ENCODE peak calls at places on chromosomes 2 and 18, in four cellular contexts. A, I, N and P are unnamed samples.

GRCh38 chr2:172596776-172597175 is 40.9 kb downstream of the PDK1 start:
- DNase-seq in N (no peak), I (no peak), A (no peak), P (no peak)

GRCh38 chr2:184765048-184765881 is 166.9 kb downstream of the ZNF804A start:
- DNase-seq in N (no peak), A (no peak), I (no peak), P (no peak)

GRCh38 chr2:9258953-9259399 is 52.4 kb downstream of the ASAP2 start:
- DNase-seq in I (no peak), N (no peak), A (no peak), P (no peak)

GRCh38 chr2:1744446-1745170 is at the start of gene PXDN:
- DNase-seq in I (no peak), N (peak), A (peak), P (no peak)

GRCh38 chr2:159195719-159196118 is 90.8 kb downstream of the WDSUB1 start:
- DNase-seq in A (no peak), I (no peak), N (no peak), P (no peak)

GRCh38 chr18:70490008-70490933 is 201.4 kb downstream of the SOCS6 start:
- DNase-seq in I (no peak), A (peak), N (no peak), P (peak)

GRCh38 chr2:85814802-85815550 is 61.2 kb downstream of the ATOH8 start:
- DNase-seq in A (no peak), N (no peak), I (no peak), P (no peak)

GRCh38 chr2:174210861-174211260 is 37.5 kb downstream of the OLA1 start:
- DNase-seq in A (no peak), I (no peak), N (no peak), P (no peak)

GRCh38 chr18:62881509-62882016 is 166.2 kb downstream of the PHLPP1 start:
- DNase-seq in N (no peak), I (no peak), A (peak), P (no peak)

GRCh38 chr2:191041418-191042161 is 27.6 kb upstream of the STAT1 start:
- DNase-seq in I (no peak), N (peak), A (peak), P (no peak)

GRCh38 chr2:127225186-127225960 is 5.3 kb upstream of the CYP27C1 start:
- DNase-seq in I (no peak), N (no peak), A (no peak), P (no peak)

GRCh38 chr18:59029663-59030421 is 109.8 kb upstream of the SEC11C start:
- DNase-seq in N (no peak), A (no peak), I (no peak), P (no peak)

GRCh38 chr2:2149379-2149778 is 181.7 kb downstream of the MYT1L start:
- DNase-seq in A (no peak), N (no peak), I (no peak), P (no peak)

GRCh38 chr2:121075641-121076500 is 209.1 kb downstream of the TFCP2L1 start:
- DNase-seq in N (peak), I (no peak), A (no peak), P (no peak)

GRCh38 chr18:8962906-8963635 is 139.4 kb upstream of the NDUFV2 start:
- DNase-seq in I (no peak), N (no peak), A (no peak), P (no peak)

GRCh38 chr2:224948005-224948404 is 94.3 kb downstream of the DOCK10 start:
- DNase-seq in I (no peak), A (no peak), N (no peak), P (no peak)

GRCh38 chr18:5895886-5896740 is 791 bp upstream of the TMEM200C start:
- DNase-seq in N (peak), I (no peak), A (no peak), P (no peak)

GRCh38 chr2:33215299-33215698 is 261.1 kb upstream of the RASGRP3 start:
- DNase-seq in A (no peak), I (no peak), N (no peak), P (no peak)

GRCh38 chr2:223734346-223734745 is 103.0 kb downstream of the AP1S3 start:
- DNase-seq in N (no peak), A (no peak), I (no peak), P (no peak)

GRCh38 chr2:676647-677055 is 555 bp downstream of the TMEM18 start:
- DNase-seq in I (no peak), A (peak), N (peak), P (no peak)

GRCh38 chr2:191854385-191855372 is 7.8 kb upstream of the CAVIN2 start:
- DNase-seq in N (no peak), A (no peak), I (no peak), P (no peak)